ENCODE peak calls at places on chromosome 5, in seven cellular contexts. E, Y, H, C, W, M and V are unnamed samples.

GRCh38 chr5:36698031-36698430 is 91.6 kb downstream of the SLC1A3 start:
- DNase-seq in H (no peak), C (no peak), W (no peak), M (no peak), E (no peak), Y (no peak), V (no peak)

GRCh38 chr5:35010676-35011075 is 37.1 kb downstream of the AGXT2 start:
- DNase-seq in H (no peak), W (no peak), C (no peak), M (no peak), Y (no peak), E (no peak), V (no peak)

GRCh38 chr5:116492016-116492623 is 82.5 kb downstream of the SEMA6A start:
- DNase-seq in E (no peak), C (no peak), H (peak; percentile 96), W (no peak), M (no peak), Y (no peak), V (no peak)

GRCh38 chr5:141478321-141478945 is 2.7 kb downstream of the PCDHGC3 start:
- DNase-seq in M (peak; percentile 57), E (no peak), C (no peak), Y (no peak), H (no peak), W (no peak), V (peak; percentile 84)

GRCh38 chr5:27788184-27788583 is 749.8 kb upstream of the CDH9 start:
- DNase-seq in M (no peak), H (no peak), E (no peak), W (no peak), Y (no peak), C (no peak), V (no peak)

GRCh38 chr5:370959-371810 is 49.7 kb downstream of the AHRR start:
- DNase-seq in H (no peak), M (no peak), C (no peak), W (no peak), Y (no peak), E (no peak), V (peak; percentile 74)

GRCh38 chr5:56269216-56269927 is 36.2 kb upstream of the ANKRD55 start:
- DNase-seq in M (peak; percentile 74), E (peak; percentile 73), Y (peak; percentile 12), W (peak; percentile 72), C (peak; percentile 25), H (peak; percentile 81), V (no peak)

GRCh38 chr5:39657943-39658342 is 233.2 kb upstream of the DAB2 start:
- DNase-seq in W (no peak), Y (no peak), E (peak; percentile 45), H (no peak), C (no peak), M (no peak), V (no peak)

GRCh38 chr5:10306114-10306513 is 1.6 kb downstream of the CMBL start:
- DNase-seq in E (no peak), C (no peak), H (no peak), M (peak; percentile 23), Y (no peak), W (no peak), V (no peak)

GRCh38 chr5:117455236-117456233 is 880.9 kb upstream of the SEMA6A start:
- DNase-seq in C (no peak), Y (peak; percentile 23), M (peak; percentile 75), H (no peak), E (peak; percentile 30), W (peak; percentile 59), V (peak; percentile 48)

GRCh38 chr5:66742083-66742895 is 146.1 kb downstream of the MAST4 start:
- DNase-seq in W (peak; percentile 45), H (peak; percentile 21), E (no peak), C (peak; percentile 20), Y (peak; percentile 21), M (peak; percentile 35), V (no peak)

GRCh38 chr5:111606194-111606593 is 93.9 kb upstream of the STARD4 start:
- DNase-seq in Y (no peak), H (no peak), C (no peak), E (no peak), W (no peak), M (no peak), V (no peak)

GRCh38 chr5:67897431-67897830 is 318.1 kb upstream of the PIK3R1 start:
- DNase-seq in H (no peak), M (no peak), W (no peak), C (no peak), E (no peak), Y (no peak), V (no peak)

GRCh38 chr5:39518516-39518915 is 93.7 kb upstream of the DAB2 start:
- DNase-seq in E (no peak), M (no peak), H (peak; percentile 74), W (no peak), Y (no peak), C (no peak), V (no peak)

GRCh38 chr5:167284491-167284890 is 1007.0 kb upstream of the WWC1 start:
- DNase-seq in E (no peak), H (peak; percentile 64), C (no peak), W (no peak), Y (no peak), M (no peak), V (no peak)

GRCh38 chr5:58184910-58185309 is 275.0 kb downstream of the PLK2 start:
- DNase-seq in W (no peak), E (no peak), H (no peak), C (no peak), M (no peak), Y (no peak), V (no peak)

GRCh38 chr5:6766558-6767191 is 53.4 kb downstream of the TENT4A start:
- DNase-seq in M (peak; percentile 12), H (peak; percentile 22), Y (peak; percentile 77), E (no peak), W (no peak), C (no peak), V (peak; percentile 97)

GRCh38 chr5:172872997-172873491 is 39.0 kb downstream of the ERGIC1 start:
- DNase-seq in Y (no peak), W (no peak), C (no peak), M (no peak), E (no peak), H (peak; percentile 74), V (peak; percentile 90)
- H3K9ac ChIP-seq in Y (no peak overlapping the region), W (no peak overlapping the region), C (peak overlapping the region; percentile 39), M (no peak overlapping the region), E (no peak overlapping the region), H (peak overlapping the region; percentile 60), V (no peak overlapping the region)

DNA sequence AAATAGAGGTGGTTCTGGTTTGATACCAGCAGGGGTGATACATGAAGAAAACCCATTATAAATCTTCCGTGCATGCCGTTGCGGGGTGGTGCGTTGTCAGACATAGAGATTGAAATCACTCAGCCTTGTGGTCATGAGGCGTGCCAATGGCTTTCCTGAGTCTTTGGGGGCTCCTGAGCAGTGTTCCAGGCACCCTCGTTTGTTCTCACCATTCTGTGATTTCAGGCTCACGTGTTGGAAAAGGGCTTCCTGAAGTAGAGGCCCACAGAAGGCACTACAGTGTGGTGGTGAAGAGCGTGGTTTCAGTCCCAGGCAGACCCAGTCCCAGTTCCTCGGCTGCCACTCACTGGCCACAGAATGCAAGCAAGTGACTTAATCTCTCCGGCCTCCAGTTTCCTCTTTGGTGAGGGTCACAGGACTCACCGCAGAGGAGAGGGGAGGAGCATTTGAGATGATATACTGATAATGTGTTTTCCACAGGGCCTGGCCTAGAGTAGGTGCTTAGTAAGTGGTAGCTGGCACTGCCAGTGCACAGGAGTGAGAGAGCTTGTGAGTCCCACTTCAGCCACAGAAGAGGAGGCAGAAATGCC is 20.5 kb upstream of the GLRX start:
- DNase-seq in E (peak; percentile 94), Y (no peak), C (peak; percentile 46), W (peak; percentile 38), H (peak; percentile 74), M (peak; percentile 90), V (peak; percentile 82)
- H3K27ac ChIP-seq in E (peak overlapping the region; percentile 15), Y (no peak overlapping the region), C (no peak overlapping the region), W (no peak overlapping the region), H (peak overlapping the region; percentile 30), M (no peak overlapping the region), V (peak overlapping the region; percentile 55)

DNA sequence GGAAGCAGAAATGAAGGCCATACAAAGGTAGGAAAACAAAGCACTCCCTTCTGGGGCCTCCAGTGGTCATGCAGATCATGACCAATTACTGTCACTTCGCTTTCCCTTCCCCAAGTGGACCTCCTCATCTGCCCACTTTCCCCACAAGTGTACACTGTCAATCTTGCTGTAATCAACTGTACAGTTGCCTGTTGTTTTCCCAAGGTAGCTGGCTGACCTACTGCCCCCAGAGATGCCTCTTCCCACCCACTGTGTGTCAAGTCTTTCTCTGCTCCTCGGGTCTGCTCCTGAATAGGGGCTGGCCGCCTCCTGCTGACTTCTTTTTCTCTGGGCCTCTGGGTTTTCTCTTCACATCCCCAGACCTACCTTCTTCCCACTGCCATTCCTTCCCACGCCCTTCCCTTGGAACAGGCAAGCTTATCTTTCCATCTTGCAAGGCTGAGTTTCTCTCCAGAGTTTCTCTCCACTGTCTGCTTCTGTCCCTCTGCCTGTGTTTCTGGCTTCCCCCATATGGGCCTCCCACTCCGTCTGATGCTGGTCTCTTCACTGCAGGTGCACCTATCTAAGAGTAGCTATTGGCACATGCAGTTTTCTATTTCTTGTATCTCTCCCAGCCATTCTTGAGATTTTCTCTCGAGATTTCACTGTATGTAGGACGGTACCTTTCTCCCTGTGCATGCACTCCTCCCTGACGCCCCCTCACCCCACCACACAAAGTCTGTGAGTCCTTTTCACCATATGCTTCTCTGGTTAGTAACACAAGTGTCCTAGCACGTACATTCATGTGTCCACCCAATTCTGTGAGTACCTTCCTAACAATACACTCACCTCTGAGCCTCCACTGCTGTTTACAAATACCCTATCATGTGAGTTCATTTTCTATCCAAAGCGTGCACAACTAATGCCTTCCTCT is 2.3 kb downstream of the ELL2 start:
- DNase-seq in C (no peak), W (peak; percentile 7), Y (no peak), M (no peak), H (peak; percentile 48), E (no peak), V (peak; percentile 34)
- H3K9ac ChIP-seq in C (peak overlapping the region; percentile 96), W (no peak overlapping the region), Y (no peak overlapping the region), M (peak overlapping the region; percentile 92), H (peak overlapping the region; percentile 97), E (no peak overlapping the region), V (peak overlapping the region; percentile 95)

GRCh38 chr5:107655836-107656235 is 14.9 kb downstream of the EFNA5 start:
- DNase-seq in W (peak; percentile 48), H (no peak), E (no peak), C (no peak), Y (no peak), M (no peak), V (no peak)

GRCh38 chr5:107651326-107651725 is 19.4 kb downstream of the EFNA5 start:
- DNase-seq in Y (no peak), M (peak; percentile 78), H (no peak), E (no peak), C (no peak), W (peak; percentile 83), V (no peak)

GRCh38 chr5:107653685-107654084 is 17.1 kb downstream of the EFNA5 start:
- DNase-seq in E (no peak), W (no peak), Y (no peak), H (no peak), M (no peak), C (no peak), V (no peak)

GRCh38 chr5:107652839-107653607 is 17.7 kb downstream of the EFNA5 start:
- DNase-seq in M (peak; percentile 50), E (no peak), W (peak; percentile 82), Y (no peak), H (no peak), C (no peak), V (no peak)

DNA sequence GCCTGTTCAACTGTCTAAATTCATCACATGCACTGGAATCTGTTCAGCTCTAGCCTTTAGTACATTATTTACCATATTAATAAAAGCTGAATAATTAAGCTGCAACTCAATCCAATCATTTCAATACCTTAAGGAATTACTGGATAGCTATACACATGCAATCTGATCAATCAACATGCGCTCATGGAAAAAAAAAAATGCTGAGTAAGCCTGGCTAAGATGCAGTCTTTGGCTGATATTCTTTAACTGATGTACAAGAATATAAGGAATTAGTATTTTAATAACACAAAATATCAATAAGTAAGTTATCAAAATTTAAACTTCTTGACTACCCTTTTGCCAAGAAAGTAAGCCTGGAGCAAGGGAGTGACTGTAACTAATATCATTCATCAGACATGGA is 15.9 kb downstream of the EFNA5 start:
- DNase-seq in M (no peak), Y (no peak), H (no peak), C (no peak), W (no peak), E (no peak), V (no peak)
- H3K27ac ChIP-seq in M (no peak overlapping the region), Y (no peak overlapping the region), H (no peak overlapping the region), C (no peak overlapping the region), W (peak overlapping the region; percentile 90), E (no peak overlapping the region), V (no peak overlapping the region)